ENCODE peak calls at places on chromosomes 11 and 22, in ten cellular contexts. U, L, I, V, P, G, C, R, Q and F are unnamed samples.

GRCh38 chr11:110857885-110858555 is 145.8 kb upstream of the ARHGAP20 start:
- DNase-seq in U (no peak), L (no peak), I (no peak), V (no peak), P (no peak), G (no peak), C (no peak), R (no peak), Q (no peak), F (no peak)

GRCh38 chr11:57321996-57322880 is 2.5 kb downstream of the TNKS1BP1 start:
- DNase-seq in U (no peak), L (peak), I (peak), V (peak), P (peak), G (peak), C (no peak), R (no peak), Q (peak), F (no peak)

GRCh38 chr11:109059402-109059801 is 362.6 kb upstream of the C11orf87 start:
- DNase-seq in U (no peak), L (no peak), I (no peak), V (no peak), P (no peak), G (no peak), C (no peak), R (no peak), Q (no peak), F (no peak)

GRCh38 chr22:23214398-23214797 is 34.1 kb downstream of the BCR start:
- DNase-seq in U (no peak), L (peak), I (no peak), V (no peak), P (no peak), G (no peak), C (no peak), R (no peak), Q (no peak), F (no peak)

GRCh38 chr22:32475428-32476010 is 908 bp downstream of the FBXO7 start:
- DNase-seq in U (no peak), L (peak), I (no peak), V (no peak), P (no peak), G (peak), C (peak), R (no peak), Q (peak), F (no peak)

GRCh38 chr11:128458316-128458715 is 129.0 kb downstream of the ETS1 start:
- DNase-seq in U (no peak), L (no peak), I (no peak), V (no peak), P (no peak), G (no peak), C (no peak), R (no peak), Q (no peak), F (no peak)

GRCh38 chr11:47961383-47961782 is 19.0 kb upstream of the PTPRJ start:
- DNase-seq in U (no peak), L (no peak), I (no peak), V (peak), P (no peak), G (no peak), C (no peak), R (no peak), Q (no peak), F (no peak)

GRCh38 chr11:115740365-115740764 is 236.2 kb upstream of the CADM1 start:
- DNase-seq in U (no peak), L (no peak), I (no peak), V (no peak), P (no peak), G (no peak), C (no peak), R (no peak), Q (no peak), F (no peak)

GRCh38 chr22:17920145-17920605 is 104.2 kb downstream of the MICAL3 start:
- DNase-seq in U (no peak), L (no peak), I (peak), V (no peak), P (peak), G (peak), C (no peak), R (no peak), Q (no peak), F (no peak)

GRCh38 chr11:123195182-123196059 is at the start of gene CLMP:
- DNase-seq in U (no peak), L (peak), I (no peak), V (no peak), P (peak), G (peak), C (no peak), R (no peak), Q (no peak), F (no peak)